ENCODE peak calls at places on chromosomes 4 and X, in five cellular contexts. E is SK-N-SH, U is HCT116, N is Panc1, Z is H1. D is an unnamed sample.

GRCh38 chrX:12411831-12412230 is 273.6 kb downstream of the FRMPD4 start:
- DNase-seq in E (no peak), U (no peak), N (no peak), Z (no peak), D (no peak)

GRCh38 chr4:164876680-164877324 is at the start of gene APELA:
- DNase-seq in E (no peak), U (no peak), N (no peak), Z (no peak), D (no peak)

GRCh38 chr4:120922390-120923200 is at the start of gene PRDM5:
- DNase-seq in E (peak), U (no peak), N (no peak), Z (peak), D (no peak)

GRCh38 chr4:75327804-75328512 is 186.2 kb downstream of the RCHY1 start:
- DNase-seq in E (no peak), U (no peak), N (no peak), Z (no peak), D (no peak)

GRCh38 chr4:117417856-117418255 is 332.5 kb upstream of the TRAM1L1 start:
- DNase-seq in E (no peak), U (no peak), N (no peak), Z (no peak), D (no peak)

GRCh38 chr4:101345596-101346311 is 1.6 kb downstream of the PPP3CA start:
- DNase-seq in E (peak), U (no peak), N (no peak), Z (peak), D (peak)

GRCh38 chrX:118373538-118373937 is 27.6 kb downstream of the WDR44 start:
- DNase-seq in E (no peak), U (no peak), N (no peak), Z (no peak), D (no peak)

GRCh38 chr4:16505726-16506125 is 279.5 kb upstream of the TAPT1 start:
- DNase-seq in E (peak), U (no peak), N (no peak), Z (peak), D (peak)

GRCh38 chr4:154033921-154034320 is 245.0 kb upstream of the SFRP2 start:
- DNase-seq in E (no peak), U (no peak), N (no peak), Z (no peak), D (no peak)

GRCh38 chr4:66991521-66991920 is 553.8 kb downstream of the CENPC start:
- DNase-seq in E (no peak), U (no peak), N (no peak), Z (no peak), D (no peak)

GRCh38 chrX:46211079-46211478 is 334.1 kb downstream of the ZNF674 start:
- DNase-seq in E (no peak), U (no peak), N (no peak), Z (no peak), D (no peak)

GRCh38 chr4:41881931-41882621 is 53.2 kb upstream of the TMEM33 start:
- DNase-seq in E (peak), U (no peak), N (no peak), Z (peak), D (no peak)

GRCh38 chr4:48341776-48342558 is 638 bp downstream of the SLAIN2 start:
- DNase-seq in E (peak), U (no peak), N (no peak), Z (peak), D (peak)

GRCh38 chr4:109026588-109026987 is 263.7 kb upstream of the ETNPPL start:
- DNase-seq in E (no peak), U (no peak), N (no peak), Z (no peak), D (no peak)

GRCh38 chr4:124868495-124868894 is 156.0 kb upstream of the ANKRD50 start:
- DNase-seq in E (no peak), U (no peak), N (no peak), Z (no peak), D (no peak)

GRCh38 chr4:54586343-54586953 is 71.3 kb upstream of the KIT start:
- DNase-seq in E (no peak), U (no peak), N (no peak), Z (no peak), D (no peak)

GRCh38 chrX:45758319-45758718 is 557.6 kb upstream of the DIPK2B start:
- DNase-seq in E (no peak), U (no peak), N (no peak), Z (no peak), D (no peak)

GRCh38 chr4:37648084-37648817 is 37.9 kb downstream of the RELL1 start:
- DNase-seq in E (no peak), U (peak), N (peak), Z (no peak), D (no peak)

GRCh38 chrX:46576458-46576857 is 2.9 kb downstream of the CHST7 start:
- DNase-seq in E (no peak), U (no peak), N (no peak), Z (no peak), D (no peak)

GRCh38 chrX:48827654-48827968 is 1.3 kb downstream of the ERAS start:
- DNase-seq in E (no peak), U (no peak), N (no peak), Z (no peak), D (no peak)

GRCh38 chrX:48826135-48826875 is at the start of gene ERAS:
- DNase-seq in E (peak), U (no peak), N (no peak), Z (no peak), D (no peak)

GRCh38 chrX:48829016-48829735 is 2.9 kb downstream of the ERAS start:
- DNase-seq in E (no peak), U (no peak), N (no peak), Z (no peak), D (no peak)

GRCh38 chrX:48824066-48824465 is 2.2 kb upstream of the ERAS start:
- DNase-seq in E (no peak), U (no peak), N (no peak), Z (no peak), D (no peak)

GRCh38 chrX:48826876-48827653 is 752 bp downstream of the ERAS start:
- DNase-seq in E (peak), U (no peak), N (no peak), Z (peak), D (no peak)
- TF ChIP-seq SIN3A in E (no peak), U (no peak), N (no peak), Z (no peak), D (no peak)

GRCh38 chr4:24768006-24768405 is 27.4 kb upstream of the SOD3 start:
- DNase-seq in E (no peak), U (no peak), N (no peak), Z (no peak), D (no peak)

GRCh38 chr4:24768604-24769003 is 26.8 kb upstream of the SOD3 start:
- DNase-seq in E (no peak), U (no peak), N (no peak), Z (no peak), D (no peak)

GRCh38 chr4:24763631-24764302 is 31.6 kb upstream of the SOD3 start:
- DNase-seq in E (no peak), U (no peak), N (no peak), Z (no peak), D (no peak)

GRCh38 chr4:24764305-24764704 is 31.1 kb upstream of the SOD3 start:
- DNase-seq in E (no peak), U (no peak), N (no peak), Z (no peak), D (no peak)

DNA sequence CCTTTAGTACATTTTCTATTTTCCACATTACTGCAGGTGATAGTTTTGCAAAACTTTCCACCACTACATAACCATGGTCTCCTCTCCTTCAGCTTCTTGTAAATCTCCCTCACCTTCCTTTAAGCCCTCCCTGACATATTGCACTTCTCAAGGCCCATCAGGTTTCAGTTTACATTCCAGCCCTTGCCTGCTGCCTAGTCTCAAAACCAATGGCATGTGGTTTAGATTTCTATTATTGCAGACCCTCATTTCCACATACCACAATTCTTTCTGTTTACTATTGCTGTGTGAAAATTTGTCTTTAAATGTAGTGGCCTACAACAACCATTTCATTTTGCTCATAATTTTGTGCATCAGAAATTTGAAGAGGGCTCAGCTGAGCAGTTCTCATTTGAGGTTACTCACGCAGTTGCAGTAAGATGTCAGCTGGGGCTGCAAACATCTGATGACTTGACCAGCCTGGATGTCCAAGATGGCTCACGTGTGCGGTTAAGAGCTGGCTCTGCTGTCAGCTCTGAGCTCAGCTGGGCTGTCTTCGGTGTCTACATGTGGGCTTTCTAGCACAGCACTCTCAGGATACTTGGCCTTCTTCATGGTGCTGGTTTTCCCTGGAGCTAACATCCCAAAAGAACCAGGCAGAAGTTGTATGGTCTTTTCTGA is 29.9 kb upstream of the SOD3 start:
- DNase-seq in E (no peak), U (no peak), N (no peak), Z (no peak), D (no peak)
- TF ChIP-seq SIN3A in E (no peak), U (no peak), N (no peak), Z (no peak), D (no peak)

GRCh38 chrX:9458516-9459078 is 6.3 kb upstream of the TBL1X start:
- DNase-seq in E (no peak), U (no peak), N (no peak), Z (no peak), D (no peak)

GRCh38 chrX:9461087-9461486 is 3.8 kb upstream of the TBL1X start:
- DNase-seq in E (no peak), U (no peak), N (no peak), Z (no peak), D (no peak)

GRCh38 chrX:9459349-9459748 is 5.5 kb upstream of the TBL1X start:
- DNase-seq in E (no peak), U (no peak), N (no peak), Z (no peak), D (no peak)

DNA sequence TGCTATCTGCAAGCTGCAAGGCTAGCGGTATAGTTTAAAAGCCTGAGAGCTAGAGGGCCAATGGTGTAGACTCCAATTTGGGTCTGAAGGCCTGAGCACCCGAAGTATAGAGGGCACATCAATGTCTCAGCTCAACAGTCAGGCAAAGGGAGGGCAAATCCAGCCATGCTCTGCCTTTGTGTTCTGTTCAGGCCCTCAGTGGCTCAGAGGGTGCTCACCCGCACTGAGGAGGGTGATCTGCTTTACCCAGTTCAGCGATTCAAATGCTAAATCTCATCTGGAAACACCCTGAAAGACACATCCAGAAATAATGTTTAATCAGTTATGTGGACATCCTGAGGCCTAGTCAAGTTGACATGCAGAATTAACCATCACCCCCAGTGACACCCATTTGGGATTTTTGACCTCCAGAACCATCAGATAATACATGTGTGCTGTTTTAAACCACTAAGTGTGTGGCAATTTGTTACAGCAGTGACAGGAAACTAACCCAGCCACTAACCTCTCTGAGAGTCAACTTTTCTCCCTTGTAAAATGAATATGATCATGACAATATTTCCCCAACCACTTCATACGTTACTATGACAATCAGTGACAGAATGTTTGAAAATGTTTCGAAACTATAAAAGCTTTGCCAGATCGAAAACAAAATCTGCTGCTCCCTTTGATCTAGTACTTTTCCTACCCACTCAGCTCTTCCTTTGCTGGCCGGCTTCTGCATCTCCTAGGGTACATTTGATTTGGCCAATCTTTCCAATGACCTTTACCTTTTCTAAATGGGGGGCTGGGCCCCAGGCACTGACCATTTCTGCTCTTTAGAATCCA is 8.4 kb upstream of the TBL1X start:
- DNase-seq in E (no peak), U (no peak), N (no peak), Z (no peak), D (no peak)
- TF ChIP-seq SIN3A in E (no peak), U (no peak), N (no peak), Z (no peak), D (no peak)

GRCh38 chr4:59973496-59973895 is 1226.6 kb upstream of the ADGRL3 start:
- DNase-seq in E (no peak), U (no peak), N (no peak), Z (no peak), D (no peak)
- TF ChIP-seq SIN3A in E (no peak), U (no peak), N (no peak), Z (no peak), D (no peak)

GRCh38 chrX:19954707-19955106 is 36.2 kb downstream of the BCLAF3 start:
- DNase-seq in E (no peak), U (no peak), N (no peak), Z (no peak), D (no peak)
- TF ChIP-seq SIN3A in E (no peak), U (no peak), N (no peak), Z (no peak), D (no peak)

GRCh38 chrX:132786217-132786616 is 172.2 kb downstream of the HS6ST2 start:
- DNase-seq in E (no peak), U (no peak), N (no peak), Z (no peak), D (no peak)
- TF ChIP-seq SIN3A in E (no peak), U (no peak), N (no peak), Z (no peak), D (no peak)

DNA sequence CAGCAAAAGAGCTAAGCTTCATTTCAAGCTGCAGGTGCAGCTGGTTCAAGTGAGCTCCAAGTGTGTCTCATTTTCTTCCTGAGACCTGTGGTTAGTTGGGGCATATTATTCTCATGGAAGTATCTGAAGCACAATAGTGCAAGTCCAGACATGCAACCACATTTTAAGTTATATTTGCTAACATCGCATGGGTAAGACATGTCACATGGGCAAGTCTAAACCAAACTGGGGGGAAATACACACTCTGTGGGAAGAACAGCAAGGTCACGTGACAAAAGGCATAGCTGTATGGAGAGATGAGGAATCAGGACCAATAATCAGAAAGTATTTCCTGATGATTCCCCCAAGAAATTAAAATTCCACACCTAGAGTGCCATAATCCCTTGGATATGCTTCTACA is 94.9 kb upstream of the NDP start:
- DNase-seq in E (no peak), U (no peak), N (no peak), Z (no peak), D (no peak)
- TF ChIP-seq SIN3A in E (no peak), U (no peak), N (no peak), Z (no peak), D (no peak)